ENCODE peak calls at places on chromosomes 5 and 9, in five cellular contexts. One of them, this sample, is unnamed. For H3K4me1, the result is how much of the 10 kb centered on the place peaks cover.

GRCh38 chr5:136066705-136067271 is 38.0 kb downstream of the TGFBI start:
- ATAC-seq in right lobe of liver: peak
- ATAC-seq in HCT116: peak
- ATAC-seq in upper lobe of left lung: peak
- ATAC-seq in HepG2: peak
- ATAC-seq in this sample: peak

GRCh38 chr5:78009937-78010527 is 233.9 kb upstream of the TBCA start:
- ATAC-seq in right lobe of liver: peak
- ATAC-seq in HCT116: no peak
- ATAC-seq in upper lobe of left lung: no peak
- ATAC-seq in HepG2: no peak
- ATAC-seq in this sample: peak

GRCh38 chr9:125296843-125297372 is 35.3 kb downstream of the GAPVD1 start:
- ATAC-seq in right lobe of liver: peak
- ATAC-seq in HCT116: no peak
- ATAC-seq in upper lobe of left lung: peak
- ATAC-seq in HepG2: peak
- ATAC-seq in this sample: no peak

GRCh38 chr5:131328536-131329186 is 64.8 kb downstream of the CDC42SE2 start:
- ATAC-seq in right lobe of liver: no peak
- ATAC-seq in HCT116: peak
- ATAC-seq in upper lobe of left lung: no peak
- ATAC-seq in HepG2: peak
- ATAC-seq in this sample: no peak

GRCh38 chr9:91840469-91840868 is 109.6 kb downstream of the ROR2 start:
- ATAC-seq in right lobe of liver: no peak
- ATAC-seq in HCT116: no peak
- ATAC-seq in upper lobe of left lung: no peak
- ATAC-seq in HepG2: no peak
- ATAC-seq in this sample: no peak

GRCh38 chr5:149298857-149299404 is 27.3 kb downstream of the AFAP1L1 start:
- ATAC-seq in right lobe of liver: peak
- ATAC-seq in HCT116: no peak
- ATAC-seq in upper lobe of left lung: no peak
- ATAC-seq in HepG2: peak
- ATAC-seq in this sample: peak

GRCh38 chr9:36207016-36207415 is 16.3 kb downstream of the CLTA start:
- ATAC-seq in right lobe of liver: no peak
- ATAC-seq in HCT116: no peak
- ATAC-seq in upper lobe of left lung: no peak
- ATAC-seq in HepG2: peak
- ATAC-seq in this sample: no peak

GRCh38 chr5:21826884-21827283 is 1026.3 kb downstream of the CDH12 start:
- ATAC-seq in right lobe of liver: no peak
- ATAC-seq in HCT116: no peak
- ATAC-seq in upper lobe of left lung: no peak
- ATAC-seq in HepG2: no peak
- ATAC-seq in this sample: no peak

GRCh38 chr5:91024727-91025126 is 358.4 kb downstream of the ARRDC3 start:
- ATAC-seq in right lobe of liver: no peak
- ATAC-seq in HCT116: no peak
- ATAC-seq in upper lobe of left lung: no peak
- ATAC-seq in HepG2: no peak
- ATAC-seq in this sample: no peak

GRCh38 chr5:104540448-104540847 is 977.9 kb upstream of the NUDT12 start:
- ATAC-seq in right lobe of liver: no peak
- ATAC-seq in HCT116: no peak
- ATAC-seq in upper lobe of left lung: no peak
- ATAC-seq in HepG2: no peak
- ATAC-seq in this sample: no peak
- H3K4me1 ChIP-seq in right lobe of liver: under half
- H3K4me1 ChIP-seq in HCT116: under half
- H3K4me1 ChIP-seq in upper lobe of left lung: under half
- H3K4me1 ChIP-seq in HepG2: under half
- H3K4me1 ChIP-seq in this sample: under half

DNA sequence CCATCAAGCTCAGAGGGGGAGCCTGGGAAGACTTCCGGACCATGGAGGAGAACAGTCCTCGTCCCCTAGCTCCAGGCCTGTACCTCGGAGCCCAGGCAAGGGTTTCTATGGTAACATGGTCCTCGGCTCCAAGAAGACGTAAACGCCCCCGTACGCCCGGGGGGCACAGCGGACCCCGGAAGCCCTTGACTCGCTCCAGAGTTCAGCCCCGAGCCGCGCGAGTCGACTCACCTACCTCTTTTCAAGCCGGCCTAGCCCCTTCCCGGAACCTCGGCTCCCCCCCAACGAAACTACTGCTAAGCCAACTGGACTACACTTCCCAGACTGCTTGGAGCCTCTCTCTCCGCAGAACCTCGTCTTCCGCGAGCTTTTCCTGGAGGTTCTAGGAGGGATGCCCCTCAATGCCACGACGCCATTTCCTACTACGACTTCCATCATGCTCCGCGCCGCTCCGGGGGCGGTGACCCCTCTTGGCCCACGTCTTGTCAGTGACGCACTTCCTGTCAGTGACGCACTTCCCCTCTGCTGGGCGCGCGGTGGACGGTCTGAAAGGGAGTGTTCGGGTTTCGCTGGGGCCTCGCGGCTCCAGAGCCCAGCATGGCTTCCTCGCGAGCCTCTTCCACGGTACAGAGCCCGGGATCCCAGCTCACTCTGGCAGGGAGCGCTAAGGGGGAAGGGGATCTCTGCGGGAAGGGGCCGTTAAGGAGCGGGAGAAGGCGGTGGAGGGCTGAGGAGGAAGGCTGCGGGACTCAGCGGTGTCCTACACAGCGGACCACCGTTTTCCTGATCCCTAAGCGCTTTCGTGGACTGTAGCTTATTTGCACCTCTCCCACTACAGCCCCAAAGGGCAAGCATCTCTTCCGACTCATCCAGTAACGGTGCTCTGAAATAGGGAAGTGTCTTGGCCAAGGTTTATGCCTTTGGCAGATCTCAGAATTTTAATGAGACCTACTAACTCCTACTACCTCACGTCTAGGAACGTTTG is at the start of the genes CDC26 and PRPF4:
- ATAC-seq in right lobe of liver: peak
- ATAC-seq in HCT116: peak
- ATAC-seq in upper lobe of left lung: peak
- ATAC-seq in HepG2: peak
- ATAC-seq in this sample: peak
- TF ChIP-seq POLR2A in right lobe of liver: peak
- TF ChIP-seq POLR2A in HCT116: peak
- TF ChIP-seq POLR2A in upper lobe of left lung: peak
- TF ChIP-seq POLR2A in HepG2: peak
- TF ChIP-seq POLR2A in this sample: peak

GRCh38 chr9:105725370-105725769 is 31.0 kb downstream of the TMEM38B start:
- ATAC-seq in right lobe of liver: no peak
- ATAC-seq in HCT116: no peak
- ATAC-seq in upper lobe of left lung: no peak
- ATAC-seq in HepG2: no peak
- ATAC-seq in this sample: no peak

GRCh38 chr9:105716146-105716545 is 21.8 kb downstream of the TMEM38B start:
- ATAC-seq in right lobe of liver: no peak
- ATAC-seq in HCT116: no peak
- ATAC-seq in upper lobe of left lung: no peak
- ATAC-seq in HepG2: no peak
- ATAC-seq in this sample: no peak

GRCh38 chr9:105722099-105722498 is 27.8 kb downstream of the TMEM38B start:
- ATAC-seq in right lobe of liver: no peak
- ATAC-seq in HCT116: no peak
- ATAC-seq in upper lobe of left lung: no peak
- ATAC-seq in HepG2: no peak
- ATAC-seq in this sample: no peak
- TF ChIP-seq CTCF in right lobe of liver: no peak
- TF ChIP-seq CTCF in HCT116: no peak
- TF ChIP-seq CTCF in upper lobe of left lung: no peak
- TF ChIP-seq CTCF in HepG2: no peak
- TF ChIP-seq CTCF in this sample: no peak

GRCh38 chr9:129607026-129607397 is 13.9 kb downstream of the C9orf50 start:
- ATAC-seq in right lobe of liver: no peak
- ATAC-seq in HCT116: no peak
- ATAC-seq in upper lobe of left lung: no peak
- ATAC-seq in HepG2: peak
- ATAC-seq in this sample: no peak

GRCh38 chr9:129610193-129610472 is 10.8 kb downstream of the C9orf50 start:
- ATAC-seq in right lobe of liver: no peak
- ATAC-seq in HCT116: no peak
- ATAC-seq in upper lobe of left lung: no peak
- ATAC-seq in HepG2: no peak
- ATAC-seq in this sample: no peak

GRCh38 chr9:129609486-129610192 is 11.3 kb downstream of the C9orf50 start:
- ATAC-seq in right lobe of liver: peak
- ATAC-seq in HCT116: peak
- ATAC-seq in upper lobe of left lung: peak
- ATAC-seq in HepG2: peak
- ATAC-seq in this sample: peak

GRCh38 chr9:129610473-129611301 is 10.2 kb downstream of the C9orf50 start:
- ATAC-seq in right lobe of liver: peak
- ATAC-seq in HCT116: peak
- ATAC-seq in upper lobe of left lung: peak
- ATAC-seq in HepG2: peak
- ATAC-seq in this sample: peak

GRCh38 chr9:129608561-129609481 is 12.1 kb downstream of the C9orf50 start:
- ATAC-seq in right lobe of liver: peak
- ATAC-seq in HCT116: peak
- ATAC-seq in upper lobe of left lung: no peak
- ATAC-seq in HepG2: no peak
- ATAC-seq in this sample: no peak
- H3K4me1 ChIP-seq in right lobe of liver: under half
- H3K4me1 ChIP-seq in HCT116: half or more
- H3K4me1 ChIP-seq in upper lobe of left lung: under half
- H3K4me1 ChIP-seq in HepG2: half or more
- H3K4me1 ChIP-seq in this sample: under half

DNA sequence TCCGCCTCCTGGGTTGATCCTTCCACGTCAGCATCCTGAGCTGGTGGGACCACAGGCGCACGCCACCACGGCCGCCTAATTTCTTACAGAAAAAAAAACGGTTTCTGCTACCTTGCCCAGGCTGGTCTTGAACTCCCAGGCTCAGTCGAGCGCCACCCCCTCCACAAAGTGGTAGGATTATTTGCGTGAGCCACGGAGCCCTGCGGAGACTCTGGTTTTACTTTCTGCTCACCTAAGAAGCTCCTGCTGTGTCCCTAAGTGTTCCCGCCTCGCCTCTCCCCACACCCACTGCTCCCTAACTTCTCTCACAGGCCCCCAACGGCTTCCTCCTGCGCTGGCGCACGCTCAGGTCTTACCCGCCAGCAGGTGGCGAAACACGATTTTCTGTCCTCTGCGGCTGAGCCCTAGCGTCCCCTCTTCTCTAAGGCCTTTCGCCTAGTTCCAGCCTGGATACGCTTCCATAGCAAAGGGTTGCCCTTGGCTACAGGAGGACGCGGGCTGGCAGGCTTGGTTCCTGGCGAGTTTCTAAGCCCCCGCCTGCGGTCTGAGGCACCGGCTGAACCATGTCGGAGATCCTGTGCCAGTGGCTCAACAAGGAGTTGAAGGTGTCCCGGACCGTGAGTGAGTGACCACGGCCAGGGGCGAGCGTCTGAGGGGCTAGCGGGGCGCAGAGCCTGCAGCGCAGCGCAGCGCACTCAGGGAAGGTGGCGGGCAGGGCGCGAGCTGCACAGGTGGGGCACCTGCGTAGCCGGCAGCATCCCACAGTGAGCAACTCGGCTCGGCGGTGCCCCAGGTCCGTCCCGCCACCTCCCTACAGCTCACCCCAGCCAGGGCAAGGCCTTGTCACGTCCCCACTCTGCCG is at the start of gene SPEF2:
- ATAC-seq in right lobe of liver: peak
- ATAC-seq in HCT116: peak
- ATAC-seq in upper lobe of left lung: peak
- ATAC-seq in HepG2: peak
- ATAC-seq in this sample: peak
- TF ChIP-seq POLR2A in right lobe of liver: no peak
- TF ChIP-seq POLR2A in HCT116: no peak
- TF ChIP-seq POLR2A in upper lobe of left lung: no peak
- TF ChIP-seq POLR2A in HepG2: no peak
- TF ChIP-seq POLR2A in this sample: no peak

DNA sequence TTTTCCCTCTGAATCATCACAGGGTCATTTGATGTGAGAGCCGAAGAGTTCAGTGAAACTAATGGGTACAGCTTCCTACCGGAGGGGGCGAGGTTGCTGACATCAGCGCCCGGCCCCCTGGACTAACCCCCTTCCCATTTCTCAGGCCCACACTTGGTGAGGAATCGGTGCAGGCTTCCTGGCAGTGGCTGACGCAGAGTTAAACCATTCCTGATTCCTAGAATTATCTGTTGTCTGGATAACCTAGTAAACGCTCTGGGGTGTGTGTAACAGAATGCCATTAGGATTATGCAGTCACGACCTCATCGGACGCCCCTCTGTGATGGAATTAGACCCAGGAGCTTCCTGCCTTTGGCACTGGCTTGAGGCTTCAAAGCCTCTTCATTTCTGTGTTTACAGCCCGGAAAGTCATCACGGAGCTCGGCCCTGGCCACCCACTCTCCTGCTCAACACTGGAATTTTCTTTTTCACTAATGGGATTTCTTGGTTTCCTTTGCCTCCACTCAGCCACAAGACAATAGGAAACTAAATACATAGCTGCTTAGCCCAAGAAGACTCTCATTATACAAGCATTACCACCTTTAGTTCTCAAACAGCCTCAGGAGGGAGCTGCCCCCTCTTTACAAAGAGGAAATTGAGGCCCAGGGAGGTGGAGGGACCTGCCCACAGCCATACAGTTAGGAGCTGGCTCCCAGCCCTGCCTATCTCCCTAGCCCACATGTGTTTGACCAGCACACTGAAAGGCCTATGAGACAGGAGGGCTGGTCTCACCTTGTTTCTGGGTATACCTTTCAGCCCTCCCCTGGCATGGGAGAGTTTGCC is 61.3 kb upstream of the RPL26L1 start:
- ATAC-seq in right lobe of liver: peak
- ATAC-seq in HCT116: no peak
- ATAC-seq in upper lobe of left lung: peak
- ATAC-seq in HepG2: no peak
- ATAC-seq in this sample: peak
- TF ChIP-seq CTCF in right lobe of liver: no peak
- TF ChIP-seq CTCF in HCT116: no peak
- TF ChIP-seq CTCF in upper lobe of left lung: no peak
- TF ChIP-seq CTCF in HepG2: no peak
- TF ChIP-seq CTCF in this sample: no peak

DNA sequence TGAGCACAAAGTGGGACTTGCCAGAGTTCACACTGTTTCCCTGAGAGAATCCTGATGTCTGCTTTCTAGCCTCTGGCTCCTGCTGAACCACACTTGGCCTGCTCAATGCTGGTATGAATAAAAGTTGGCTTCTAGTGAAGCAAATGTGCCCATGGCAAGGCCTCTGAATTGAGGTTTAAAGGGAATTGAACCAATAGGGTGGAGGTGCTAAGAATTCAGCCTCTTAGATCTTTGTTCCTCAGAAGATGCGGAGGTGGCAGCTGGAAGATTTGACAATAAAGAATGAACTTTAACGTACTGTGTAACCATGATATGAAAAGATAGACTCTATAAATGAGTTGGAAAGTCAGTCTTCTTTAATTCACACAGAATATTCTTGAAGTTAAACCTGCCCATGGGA is 57.2 kb downstream of the RASGRF2 start:
- ATAC-seq in right lobe of liver: no peak
- ATAC-seq in HCT116: no peak
- ATAC-seq in upper lobe of left lung: no peak
- ATAC-seq in HepG2: no peak
- ATAC-seq in this sample: no peak
- H3K4me1 ChIP-seq in right lobe of liver: under half
- H3K4me1 ChIP-seq in HCT116: under half
- H3K4me1 ChIP-seq in upper lobe of left lung: under half
- H3K4me1 ChIP-seq in HepG2: under half
- H3K4me1 ChIP-seq in this sample: under half

GRCh38 chr5:134145061-134145757 is 30.7 kb downstream of the TCF7 start:
- ATAC-seq in right lobe of liver: no peak
- ATAC-seq in HCT116: no peak
- ATAC-seq in upper lobe of left lung: no peak
- ATAC-seq in HepG2: no peak
- ATAC-seq in this sample: no peak
- TF ChIP-seq POLR2A in right lobe of liver: no peak
- TF ChIP-seq POLR2A in HCT116: no peak
- TF ChIP-seq POLR2A in upper lobe of left lung: no peak
- TF ChIP-seq POLR2A in HepG2: no peak
- TF ChIP-seq POLR2A in this sample: no peak

This sample was measured in gastroesophageal sphincter.